ENCODE peak calls at places on chromosome 10, in ten cellular contexts. D is ACHN; M is Caco-2; T is uterus; G is sigmoid colon; Q is IMR-90; F is NCI-H1105; R is activated CD4-positive, alpha-beta T cell treated with anti-CD3 and anti-CD28 coated beads, Interleukin-2, amount 10 ng/mL, durations not matched to agents 7 days and 5 days; E is NCI-H524; A is amniotic stem cell. U is an unnamed sample.

GRCh38 chr10:3616880-3617279 is 168.1 kb downstream of the KLF6 start:
- DNase-seq in D (no peak), M (no peak), T (no peak), G (no peak), Q (no peak), F (no peak), R (no peak), E (no peak), A (no peak), U (no peak)

GRCh38 chr10:100882681-100883321 is 30.0 kb upstream of the SLF2 start:
- DNase-seq in D (no peak), M (no peak), T (peak), G (no peak), Q (peak), F (no peak), R (no peak), E (no peak), A (peak), U (peak)

GRCh38 chr10:48684792-48685651 is at the start of gene WDFY4:
- DNase-seq in D (no peak), M (no peak), T (no peak), G (no peak), Q (no peak), F (no peak), R (no peak), E (no peak), A (no peak), U (no peak)

GRCh38 chr10:117217196-117217761 is 20.0 kb downstream of the KCNK18 start:
- DNase-seq in D (peak), M (no peak), T (no peak), G (peak), Q (no peak), F (no peak), R (peak), E (no peak), A (no peak), U (peak)

GRCh38 chr10:11782793-11783557 is 40.2 kb upstream of the PROSER2 start:
- DNase-seq in D (peak), M (peak), T (no peak), G (no peak), Q (peak), F (no peak), R (peak), E (peak), A (peak), U (peak)

GRCh38 chr10:117511601-117512390 is 30.8 kb upstream of the EMX2 start:
- DNase-seq in D (no peak), M (no peak), T (no peak), G (peak), Q (no peak), F (no peak), R (no peak), E (no peak), A (no peak), U (no peak)

GRCh38 chr10:33871557-33871956 is 537.1 kb upstream of the NRP1 start:
- DNase-seq in D (no peak), M (no peak), T (no peak), G (no peak), Q (no peak), F (no peak), R (no peak), E (no peak), A (no peak), U (no peak)

GRCh38 chr10:124467165-124467564 is 5.5 kb downstream of the LHPP start:
- DNase-seq in D (no peak), M (no peak), T (no peak), G (no peak), Q (no peak), F (no peak), R (no peak), E (peak), A (no peak), U (no peak)

GRCh38 chr10:66187096-66187733 is 738.6 kb upstream of the LRRTM3 start:
- DNase-seq in D (no peak), M (no peak), T (no peak), G (no peak), Q (no peak), F (no peak), R (no peak), E (no peak), A (no peak), U (no peak)

GRCh38 chr10:76034236-76035009 is 603.0 kb downstream of the LRMDA start:
- DNase-seq in D (no peak), M (no peak), T (peak), G (no peak), Q (no peak), F (peak), R (no peak), E (peak), A (no peak), U (no peak)

GRCh38 chr10:111086602-111087001 is 9.8 kb downstream of the ADRA2A start:
- DNase-seq in D (no peak), M (no peak), T (no peak), G (no peak), Q (no peak), F (no peak), R (no peak), E (no peak), A (no peak), U (no peak)

U was measured in Daoy.